ENCODE peak calls at places on chromosomes 1 and 21, in six cellular contexts. K is fibroblast of lung; A is brain microvascular endothelial cell; I is left ventricle myocardium inferior; U is heart right ventricle; F is CD4-positive, CD25-positive, alpha-beta regulatory T cell. S is an unnamed sample. For H3K36me3, the result is how much of the 10 kb centered on the place peaks cover.

GRCh38 chr1:29230204-29230552 is 556 bp downstream of the MECR start:
- DNase-seq in U (no peak), I (no peak), K (no peak), F (no peak), A (no peak), S (no peak)

GRCh38 chr1:186722711-186723309 is 42.6 kb upstream of the PTGS2 start:
- DNase-seq in I (no peak), A (peak), K (peak), F (peak), U (peak), S (no peak)

GRCh38 chr1:21586926-21587601 is 77.8 kb downstream of the ALPL start:
- DNase-seq in I (peak), U (peak), A (peak), K (peak), F (no peak), S (no peak)

GRCh38 chr21:45039309-45040113 is 34.9 kb upstream of the ADARB1 start:
- DNase-seq in U (no peak), K (no peak), F (no peak), A (no peak), I (no peak), S (no peak)

GRCh38 chr1:71053758-71054157 is 6.1 kb upstream of the PTGER3 start:
- DNase-seq in K (no peak), F (no peak), I (no peak), U (no peak), A (no peak), S (no peak)

GRCh38 chr1:61637470-61637869 is 87.5 kb downstream of the TM2D1 start:
- DNase-seq in U (no peak), F (no peak), I (no peak), K (no peak), A (no peak), S (no peak)

GRCh38 chr1:35369922-35370671 is 101.6 kb downstream of the ZMYM4 start:
- DNase-seq in K (peak), U (peak), I (peak), F (no peak), A (peak), S (no peak)

GRCh38 chr1:108194051-108194450 is 6.1 kb downstream of the SLC25A24 start:
- DNase-seq in I (no peak), F (no peak), U (no peak), K (no peak), A (no peak), S (no peak)

GRCh38 chr21:42336065-42336464 is 14.7 kb downstream of the TFF2 start:
- DNase-seq in U (no peak), I (no peak), A (peak), K (peak), F (no peak), S (no peak)

GRCh38 chr1:240712014-240712731 is 100.2 kb upstream of the GREM2 start:
- DNase-seq in A (no peak), K (peak), I (no peak), F (no peak), U (no peak), S (no peak)

GRCh38 chr1:223747838-223748335 is 35.5 kb downstream of the CAPN2 start:
- DNase-seq in F (peak), U (no peak), I (no peak), K (peak), A (no peak), S (no peak)

GRCh38 chr1:223075834-223076233 is 67.2 kb downstream of the TLR5 start:
- DNase-seq in U (no peak), K (no peak), I (no peak), F (no peak), A (no peak), S (no peak)

GRCh38 chr21:26115346-26115745 is 55.2 kb downstream of the APP start:
- DNase-seq in I (no peak), F (no peak), K (no peak), U (no peak), A (no peak), S (no peak)

GRCh38 chr1:156893048-156893953 is at the start of gene PEAR1:
- DNase-seq in F (no peak), U (peak), K (peak), I (peak), A (no peak), S (no peak)

GRCh38 chr21:36203603-36203889 is 46.9 kb downstream of the DOP1B start:
- DNase-seq in K (peak), F (peak), U (no peak), I (no peak), A (peak), S (no peak)

GRCh38 chr1:150365945-150366344 is 2.0 kb downstream of the RPRD2 start:
- DNase-seq in U (no peak), K (peak), F (peak), A (no peak), I (no peak), S (no peak)

GRCh38 chr1:154573168-154573510 is 5.6 kb downstream of the CHRNB2 start:
- DNase-seq in K (no peak), U (no peak), A (no peak), F (no peak), I (no peak), S (no peak)

GRCh38 chr1:198915327-198916231 is 276.7 kb downstream of the PTPRC start:
- DNase-seq in K (no peak), A (no peak), I (no peak), U (no peak), F (no peak), S (no peak)

GRCh38 chr1:45040297-45040696 is 28.2 kb downstream of the UROD start:
- DNase-seq in I (no peak), A (no peak), F (no peak), U (no peak), K (no peak), S (no peak)

GRCh38 chr1:54768093-54768492 is 3.8 kb upstream of the PARS2 start:
- DNase-seq in K (no peak), F (peak), I (no peak), A (peak), U (no peak), S (no peak)

GRCh38 chr1:156262461-156263287 is 14.8 kb upstream of the PAQR6 start:
- DNase-seq in U (no peak), F (no peak), A (peak), I (no peak), K (peak), S (no peak)

GRCh38 chr1:185837711-185838110 is 103.5 kb downstream of the HMCN1 start:
- DNase-seq in A (no peak), U (no peak), F (no peak), I (no peak), K (no peak), S (no peak)

GRCh38 chr1:103056423-103056822 is 51.9 kb downstream of the COL11A1 start:
- DNase-seq in U (no peak), I (no peak), F (no peak), K (no peak), A (peak), S (no peak)

GRCh38 chr21:22374218-22374969 is 1376.2 kb downstream of the NCAM2 start:
- DNase-seq in K (no peak), I (no peak), U (no peak), F (no peak), A (no peak), S (no peak)

GRCh38 chr1:24932284-24932683 is 2.2 kb upstream of the RUNX3 start:
- DNase-seq in A (no peak), F (peak), K (no peak), I (peak), U (no peak), S (no peak)

GRCh38 chr1:47347735-47348134 is 14.1 kb downstream of the CMPK1 start:
- DNase-seq in U (no peak), A (no peak), I (no peak), K (no peak), F (no peak), S (no peak)

GRCh38 chr1:203996126-203996525 is 76.8 kb upstream of the SOX13 start:
- DNase-seq in U (no peak), F (no peak), A (no peak), I (no peak), K (no peak), S (no peak)

GRCh38 chr21:40640427-40640826 is 206.5 kb downstream of the DSCAM start:
- DNase-seq in A (no peak), K (no peak), F (no peak), U (no peak), I (no peak), S (no peak)

GRCh38 chr21:28669331-28669730 is 323.3 kb downstream of the LTN1 start:
- DNase-seq in U (no peak), I (no peak), K (peak), A (no peak), F (no peak), S (no peak)

GRCh38 chr1:182259229-182259872 is 132.2 kb downstream of the GLUL start:
- DNase-seq in F (peak), U (peak), A (no peak), K (peak), I (peak), S (peak)

GRCh38 chr1:18854331-18855025 is 5.0 kb downstream of the TAS1R2 start:
- DNase-seq in K (no peak), F (no peak), U (no peak), A (no peak), I (no peak), S (no peak)

GRCh38 chr1:224235819-224236493 is 52.9 kb downstream of the DEGS1 start:
- DNase-seq in U (no peak), K (no peak), F (no peak), A (no peak), I (no peak), S (no peak)

GRCh38 chr1:95034506-95034905 is 38.2 kb downstream of the ALG14 start:
- DNase-seq in K (peak), I (no peak), F (no peak), U (no peak), A (no peak), S (no peak)
- H3K27ac ChIP-seq in K (peak), I (no peak), F (no peak), U (no peak), A (peak), S (no peak)

GRCh38 chr21:15868940-15869339 is 139.2 kb downstream of the USP25 start:
- DNase-seq in K (no peak), A (no peak), I (no peak), F (no peak), U (no peak), S (no peak)

GRCh38 chr21:15870819-15871218 is 141.0 kb downstream of the USP25 start:
- DNase-seq in F (no peak), I (no peak), U (no peak), K (no peak), A (no peak), S (no peak)

GRCh38 chr21:15872236-15872635 is 142.5 kb downstream of the USP25 start:
- DNase-seq in F (no peak), I (no peak), A (no peak), U (no peak), K (no peak), S (no peak)

GRCh38 chr21:15875286-15875685 is 145.5 kb downstream of the USP25 start:
- DNase-seq in I (no peak), K (no peak), A (no peak), F (no peak), U (no peak), S (no peak)

DNA sequence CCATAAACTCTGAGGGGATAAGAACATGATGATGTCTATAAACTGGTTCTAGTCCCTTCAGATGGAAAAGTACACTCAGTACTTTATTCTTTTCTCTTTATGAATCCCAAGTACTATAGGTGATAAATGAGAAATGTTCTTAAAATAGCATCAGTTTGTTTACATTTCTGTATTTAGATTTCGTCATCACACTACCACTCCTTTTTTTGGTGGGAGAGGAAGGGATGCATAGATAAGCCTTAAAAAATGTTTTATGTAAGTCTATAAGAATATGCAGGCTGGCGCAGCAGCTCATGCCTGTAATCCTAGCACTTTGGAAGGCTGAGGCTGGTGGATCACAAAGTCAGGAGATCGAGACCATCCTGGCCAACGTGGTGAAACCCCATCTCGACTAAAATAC is 144.8 kb downstream of the USP25 start:
- DNase-seq in F (no peak), K (peak), A (no peak), I (no peak), U (no peak), S (no peak)
- H3K36me3 ChIP-seq in F (half or more), K (under half), A (under half), I (half or more), U (half or more), S (under half)

DNA sequence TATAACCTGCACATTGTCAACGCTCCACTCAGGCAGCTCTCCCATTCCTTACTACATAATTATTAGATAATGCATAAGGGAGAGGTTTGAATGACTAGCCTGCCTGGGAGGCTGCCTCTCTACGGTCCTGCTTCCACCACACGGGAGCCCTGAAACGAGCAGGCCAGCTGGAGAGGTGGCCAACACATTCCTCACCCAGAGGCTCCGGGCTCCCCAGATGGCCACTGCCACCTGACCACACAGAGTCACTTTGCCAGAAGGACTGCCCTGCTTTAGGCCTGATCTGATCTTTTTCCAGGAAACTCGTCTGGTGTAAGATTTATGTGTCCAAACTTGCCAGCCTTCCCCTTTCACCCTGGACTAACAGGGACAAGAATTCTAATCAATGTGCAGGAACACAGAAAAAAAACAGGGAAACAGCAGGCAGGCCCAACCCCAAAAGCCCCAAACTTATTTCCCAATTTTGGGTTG is 27.8 kb downstream of the HIVEP3 start:
- DNase-seq in A (no peak), F (no peak), K (peak), U (peak), I (peak), S (no peak)
- H3K27ac ChIP-seq in A (no peak), F (peak), K (peak), U (peak), I (peak), S (peak)

DNA sequence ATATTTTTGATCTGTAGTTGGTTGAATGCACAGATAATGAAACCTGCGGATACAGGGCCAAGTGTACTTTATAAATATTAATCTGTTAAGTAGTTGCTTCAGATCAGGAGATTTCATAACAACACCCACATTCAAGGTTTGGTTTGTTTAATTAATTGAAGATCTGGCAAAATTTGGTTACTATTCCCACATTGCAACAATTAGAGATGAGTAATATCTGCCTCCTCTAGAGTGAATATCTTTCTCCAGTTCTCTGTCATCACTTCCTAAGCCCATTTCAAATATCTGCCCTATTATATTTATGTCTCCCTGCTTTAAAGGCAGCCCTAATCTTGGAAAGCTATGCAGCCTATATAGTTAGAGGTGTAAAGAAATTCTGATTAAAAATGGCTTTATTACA is 61.4 kb downstream of the PPP2R5A start:
- DNase-seq in K (no peak), F (no peak), I (no peak), A (no peak), U (no peak), S (no peak)
- H3K36me3 ChIP-seq in K (under half), F (half or more), I (half or more), A (under half), U (half or more), S (half or more)

GRCh38 chr1:243393093-243393492 is 137.3 kb downstream of the SDCCAG8 start:
- DNase-seq in K (no peak), U (no peak), F (no peak), I (no peak), A (no peak), S (no peak)
- H3K27ac ChIP-seq in K (no peak), U (no peak), F (no peak), I (no peak), A (no peak), S (no peak)

DNA sequence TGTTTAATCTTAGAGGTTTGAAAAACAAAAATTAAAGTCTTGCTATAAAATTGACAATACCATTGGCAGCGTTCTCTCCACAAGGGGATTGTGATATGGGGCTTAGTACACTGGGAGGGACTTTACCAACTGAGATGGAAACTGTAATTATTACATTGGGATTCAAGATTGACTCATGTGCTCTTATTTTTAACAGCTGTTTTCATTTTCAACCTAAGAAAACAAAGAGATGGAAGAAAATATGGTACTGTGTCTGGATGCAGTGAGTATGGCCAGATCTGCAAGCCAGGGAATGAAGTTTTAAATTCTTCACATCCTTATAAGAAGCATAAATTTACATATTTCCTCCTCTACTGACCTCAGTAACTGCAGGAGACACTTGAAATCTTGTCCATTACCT is 81.4 kb upstream of the EDEM3 start:
- DNase-seq in K (no peak), F (no peak), I (no peak), A (no peak), U (no peak), S (no peak)
- H3K36me3 ChIP-seq in K (under half), F (under half), I (under half), A (under half), U (under half), S (under half)

GRCh38 chr1:39526466-39527189 is 35.2 kb downstream of the BMP8A start:
- DNase-seq in F (no peak), K (no peak), U (no peak), A (no peak), I (no peak), S (no peak)
- H3K27ac ChIP-seq in F (no peak), K (no peak), U (no peak), A (no peak), I (no peak), S (no peak)

GRCh38 chr1:16293568-16293967 is 56.6 kb upstream of the CPLANE2 start:
- DNase-seq in A (no peak), F (no peak), I (no peak), K (no peak), U (no peak), S (no peak)

GRCh38 chr1:16289959-16290358 is 53.0 kb upstream of the CPLANE2 start:
- DNase-seq in F (no peak), A (no peak), I (no peak), K (no peak), U (no peak), S (no peak)

GRCh38 chr1:16296643-16297042 is 55.6 kb downstream of the FBXO42 start:
- DNase-seq in F (no peak), I (no peak), A (no peak), K (no peak), U (no peak), S (no peak)

GRCh38 chr1:16294219-16295212 is 57.5 kb upstream of the CPLANE2 start:
- DNase-seq in A (no peak), F (no peak), I (no peak), K (no peak), U (no peak), S (no peak)

GRCh38 chr1:16292739-16293138 is 55.8 kb upstream of the CPLANE2 start:
- DNase-seq in K (no peak), A (no peak), I (no peak), F (no peak), U (no peak), S (no peak)
- H3K36me3 ChIP-seq in K (under half), A (under half), I (under half), F (under half), U (half or more), S (under half)

S was measured in effector memory CD4-positive, alpha-beta T cell.